ENCODE peak calls at places on chromosomes 6 and 20, in four cellular contexts. Y, Q, D and O are unnamed samples.

GRCh38 chr6:152605342-152605741 is 31.8 kb downstream of the SYNE1 start:
- DNase-seq in D (no peak), Q (no peak), Y (no peak), O (no peak)

GRCh38 chr6:134063966-134064445 is 11.6 kb upstream of the SLC2A12 start:
- DNase-seq in Q (peak; percentile 66), Y (peak; percentile 75), D (no peak), O (peak; percentile 79)

GRCh38 chr6:40523505-40524172 is 63.5 kb downstream of the LRFN2 start:
- DNase-seq in Y (no peak), D (no peak), Q (no peak), O (peak; percentile 46)

GRCh38 chr6:127022297-127022696 is 96.2 kb upstream of the RSPO3 start:
- DNase-seq in Y (peak; percentile 76), Q (no peak), D (no peak), O (no peak)

GRCh38 chr6:151149788-151150187 is 90.0 kb upstream of the AKAP12 start:
- DNase-seq in D (no peak), Y (no peak), Q (no peak), O (no peak)

GRCh38 chr6:158018851-158019361 is 37.2 kb downstream of the SYNJ2 start:
- DNase-seq in D (no peak), Y (no peak), Q (no peak), O (no peak)

GRCh38 chr6:4941782-4942672 is 61.8 kb downstream of the RPP40 start:
- DNase-seq in Q (peak; percentile 92), Y (peak; percentile 78), D (peak; percentile 27), O (no peak)

GRCh38 chr20:47681977-47682812 is 103.1 kb downstream of the SULF2 start:
- DNase-seq in Q (no peak), D (no peak), Y (peak; percentile 81), O (no peak)

GRCh38 chr6:168122521-168122920 is 43.5 kb upstream of the FRMD1 start:
- DNase-seq in Q (no peak), D (no peak), Y (no peak), O (no peak)

GRCh38 chr20:25237610-25238318 is 10.1 kb upstream of the PYGB start:
- DNase-seq in Y (peak; percentile 90), Q (peak; percentile 65), D (no peak), O (no peak)

GRCh38 chr20:12966468-12967085 is 42.2 kb upstream of the SPTLC3 start:
- DNase-seq in Y (peak; percentile 65), D (no peak), Q (no peak), O (peak; percentile 17)

GRCh38 chr20:53179749-53180148 is 207.6 kb downstream of the TSHZ2 start:
- DNase-seq in D (no peak), Q (no peak), Y (no peak), O (no peak)

GRCh38 chr6:151434369-151434768 is 17.6 kb downstream of the RMND1 start:
- DNase-seq in Q (no peak), Y (no peak), D (no peak), O (no peak)

GRCh38 chr6:162019311-162019710 is 708.3 kb downstream of the PRKN start:
- DNase-seq in Y (no peak), Q (no peak), D (no peak), O (no peak)

GRCh38 chr6:97626586-97627441 is 343.8 kb upstream of the MMS22L start:
- DNase-seq in D (no peak), Y (no peak), Q (no peak), O (peak; percentile 11)

GRCh38 chr6:81552644-81553043 is 199.8 kb downstream of the TENT5A start:
- DNase-seq in D (no peak), Y (no peak), Q (no peak), O (no peak)

GRCh38 chr6:157830354-157831017 is 7.4 kb downstream of the SNX9 start:
- DNase-seq in Q (no peak), D (peak; percentile 68), Y (no peak), O (no peak)

GRCh38 chr6:127096167-127096566 is 22.3 kb upstream of the RSPO3 start:
- DNase-seq in D (no peak), Y (no peak), Q (no peak), O (no peak)

GRCh38 chr6:44704240-44705150 is 317.0 kb downstream of the CDC5L start:
- DNase-seq in Y (no peak), D (peak; percentile 71), Q (no peak), O (no peak)

GRCh38 chr6:159677226-159677901 is 15.7 kb downstream of the SOD2 start:
- DNase-seq in Q (no peak), Y (no peak), D (no peak), O (no peak)

GRCh38 chr20:61923371-61924166 is 142.1 kb downstream of the TAF4 start:
- DNase-seq in D (no peak), Y (no peak), Q (no peak), O (no peak)

GRCh38 chr6:113340371-113340770 is 516.8 kb upstream of the MARCKS start:
- DNase-seq in Y (no peak), D (no peak), Q (no peak), O (no peak)

GRCh38 chr6:168575346-168576098 is 134.5 kb downstream of the SMOC2 start:
- DNase-seq in Q (no peak), D (no peak), Y (no peak), O (no peak)

GRCh38 chr6:164109770-164110140 is 695.2 kb downstream of the QKI start:
- DNase-seq in Q (peak; percentile 50), D (no peak), Y (no peak), O (peak; percentile 69)

GRCh38 chr6:96007663-96008062 is 8.1 kb upstream of the FUT9 start:
- DNase-seq in Y (peak; percentile 74), D (no peak), Q (no peak), O (no peak)

GRCh38 chr20:51529027-51529749 is 13.3 kb downstream of the NFATC2 start:
- DNase-seq in Q (peak; percentile 46), Y (no peak), D (no peak), O (no peak)

GRCh38 chr6:78438135-78438534 is 429.2 kb upstream of the IRAK1BP1 start:
- DNase-seq in Q (no peak), D (no peak), Y (no peak), O (no peak)

DNA sequence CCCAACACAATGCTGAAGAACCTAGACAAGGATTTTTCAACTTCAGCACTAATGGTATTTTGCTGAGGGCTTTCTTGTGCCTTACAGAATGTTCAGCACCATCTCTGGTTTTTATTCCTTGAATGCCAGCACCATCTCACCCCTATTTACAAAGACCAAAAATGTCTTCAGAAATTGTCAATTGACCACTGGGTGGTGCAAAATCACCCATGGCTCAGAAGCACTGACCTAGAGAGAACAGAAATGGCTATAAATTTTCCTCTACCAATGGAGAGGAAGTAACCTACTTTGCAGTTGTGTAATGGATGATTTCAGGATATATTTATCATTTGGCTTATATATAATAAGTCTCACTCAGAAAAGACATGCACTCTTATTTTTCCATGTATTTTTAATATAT is 431.0 kb upstream of the IRAK1BP1 start:
- DNase-seq in D (no peak), Q (no peak), Y (peak; percentile 1), O (peak; percentile 57)
- H2AFZ ChIP-seq in D (no peak overlapping the region), Q (no peak overlapping the region), Y (no peak overlapping the region), O (no peak overlapping the region)

DNA sequence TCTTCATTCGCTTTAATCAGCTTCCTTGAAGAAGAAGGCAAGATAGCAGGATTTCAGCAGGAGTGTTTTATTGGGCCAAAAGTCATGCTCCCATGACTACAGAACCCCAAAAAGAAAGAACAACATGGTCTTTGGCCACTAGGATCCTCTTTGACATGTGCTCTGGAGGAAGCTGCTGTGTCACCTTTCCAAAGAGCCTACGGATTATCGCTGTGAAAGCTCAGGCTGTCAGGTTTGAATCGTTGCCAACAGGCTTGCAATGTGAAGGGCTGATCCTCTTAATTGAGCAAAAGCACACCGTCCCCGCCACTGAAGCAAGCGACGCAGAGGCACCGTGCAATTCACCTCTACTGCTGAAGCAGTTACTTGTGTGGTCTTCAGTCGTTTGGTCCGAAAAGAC is 29.0 kb downstream of the MYLIP start:
- DNase-seq in D (no peak), Y (no peak), Q (peak; percentile 73), O (no peak)
- TF ChIP-seq JUNB in D (no peak), Y (no peak), Q (no peak), O (no peak)

DNA sequence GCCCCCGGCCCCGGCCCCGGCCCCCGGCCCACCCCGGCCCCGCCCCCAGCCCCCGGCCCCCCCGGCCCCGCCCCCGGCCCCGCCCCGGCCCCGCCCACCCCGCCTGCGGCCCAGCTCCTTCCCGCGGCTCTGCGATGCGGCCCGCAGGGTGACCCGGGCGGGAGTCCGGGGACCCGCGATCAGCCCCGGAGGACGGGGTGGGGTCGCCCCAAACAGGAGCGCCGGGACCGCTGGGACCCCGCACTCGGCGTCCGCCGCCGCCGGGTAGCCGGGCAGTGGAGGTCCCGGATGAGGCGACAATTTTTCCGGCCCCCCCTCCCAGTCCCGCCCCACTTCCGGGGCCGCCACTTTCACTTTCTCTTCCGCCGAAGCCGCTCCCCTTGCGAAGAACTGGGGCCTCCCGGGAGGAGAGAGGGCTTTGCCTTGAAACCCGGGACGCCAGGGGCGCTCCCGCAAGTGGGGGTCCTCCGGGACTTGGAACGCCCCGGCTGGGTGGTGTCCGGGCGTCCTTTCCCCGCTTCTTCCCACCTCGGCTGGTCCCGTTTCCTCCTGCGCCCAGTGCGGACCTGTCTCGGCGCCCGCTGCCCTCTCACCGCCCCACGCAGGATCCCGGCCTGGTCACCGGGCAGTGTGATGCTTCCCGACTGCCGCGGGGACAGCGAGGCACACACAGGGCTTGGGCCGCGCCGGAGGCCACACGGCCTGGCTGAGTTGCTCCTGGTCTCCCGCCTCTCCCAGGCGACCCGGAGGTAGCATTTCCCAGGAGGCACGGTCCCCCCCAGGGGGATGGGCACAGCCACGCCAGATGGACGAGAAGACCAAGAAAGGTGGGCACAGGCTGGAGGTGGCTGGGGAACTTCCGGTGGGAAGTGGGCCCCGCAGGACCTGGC is at the start of gene RBCK1:
- DNase-seq in D (no peak), Y (peak; percentile 85), Q (peak; percentile 88), O (peak; percentile 83)
- H2AFZ ChIP-seq in D (peak within 1 kb of the TSS; percentile 82), Y (no peak within 1 kb of the TSS), Q (peak within 1 kb of the TSS; percentile 87), O (peak within 1 kb of the TSS; percentile 96)

DNA sequence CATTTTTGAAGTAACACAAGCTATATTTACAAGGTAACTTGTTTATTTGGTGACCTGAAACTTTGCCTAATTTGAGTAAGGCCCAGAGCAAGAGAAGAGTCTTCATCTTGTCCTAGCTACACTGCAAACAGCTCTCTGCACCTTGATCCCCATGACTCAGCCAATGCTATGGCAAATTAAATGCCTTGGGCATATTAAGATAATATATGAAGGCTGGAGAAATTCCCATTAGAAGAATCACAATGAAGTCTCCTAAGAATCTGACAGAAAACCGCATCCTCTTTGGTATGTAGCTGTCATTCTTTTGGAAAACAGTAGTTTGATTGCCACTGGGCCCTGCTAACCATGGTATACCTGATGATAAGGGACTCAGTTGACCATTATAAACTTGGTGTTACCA is 204.5 kb downstream of the UBE3D start:
- DNase-seq in Q (no peak), D (no peak), Y (no peak), O (no peak)
- TF ChIP-seq JUNB in Q (no peak), D (no peak), Y (no peak), O (no peak)

DNA sequence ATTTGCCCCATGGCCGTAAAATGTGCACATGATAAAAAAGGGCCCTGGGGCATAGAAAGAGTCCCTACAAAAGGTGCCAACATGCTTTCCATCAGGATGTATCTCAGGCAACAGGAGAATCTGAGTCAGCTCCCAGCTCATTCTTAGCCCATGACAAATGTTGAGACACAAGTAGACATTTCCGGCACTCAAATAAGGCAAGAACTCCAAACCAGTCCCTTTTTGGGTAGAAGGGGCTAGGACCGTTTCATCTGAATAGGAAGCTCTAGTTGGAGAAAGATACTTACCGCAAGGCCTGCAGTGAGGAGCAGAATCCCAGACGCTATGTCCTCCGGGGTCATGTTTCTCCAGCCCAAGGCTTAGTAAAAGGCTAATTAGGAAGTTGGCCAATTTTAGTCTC is 261.0 kb upstream of the RIN2 start:
- DNase-seq in D (no peak), Q (no peak), Y (no peak), O (no peak)
- H2AFZ ChIP-seq in D (no peak overlapping the region), Q (no peak overlapping the region), Y (no peak overlapping the region), O (no peak overlapping the region)

GRCh38 chr6:125066964-125067363 is 86.6 kb upstream of the TPD52L1 start:
- DNase-seq in Q (no peak), Y (no peak), D (no peak), O (no peak)
- TF ChIP-seq JUNB in Q (no peak), Y (no peak), D (no peak), O (no peak)